ENCODE peak calls at places on chromosome 1, in four cellular contexts. G is CD8-positive, alpha-beta T cell; I is AG08395; C is H4. Z is an unnamed sample.

GRCh38 chr1:53959664-53960250 is 13.6 kb downstream of the LRRC42 start:
- DNase-seq in I (peak; percentile 47), C (peak; percentile 40), G (no peak), Z (peak; percentile 46)

GRCh38 chr1:58143972-58144752 is 402.4 kb downstream of the OMA1 start:
- DNase-seq in I (no peak), G (no peak), C (no peak), Z (no peak)

GRCh38 chr1:150472606-150473200 is 14.5 kb upstream of the TARS2 start:
- DNase-seq in C (no peak), G (no peak), I (no peak), Z (no peak)

GRCh38 chr1:118960026-118960561 is 28.0 kb downstream of the TBX15 start:
- DNase-seq in G (no peak), I (no peak), C (no peak), Z (no peak)

GRCh38 chr1:107687846-107688753 is 276.9 kb downstream of the VAV3 start:
- DNase-seq in G (no peak), C (peak; percentile 90), I (no peak), Z (no peak)

GRCh38 chr1:33055210-33055991 is 18.7 kb upstream of the AK2 start:
- DNase-seq in I (peak; percentile 74), G (no peak), C (peak; percentile 88), Z (peak; percentile 91)

GRCh38 chr1:3501856-3502665 is 47.6 kb downstream of the ARHGEF16 start:
- DNase-seq in C (peak; percentile 76), I (peak; percentile 33), G (no peak), Z (peak; percentile 93)

GRCh38 chr1:245770191-245770590 is 615.4 kb downstream of the KIF26B start:
- DNase-seq in C (no peak), G (no peak), I (no peak), Z (no peak)

GRCh38 chr1:221097479-221098281 is 218.4 kb downstream of the HLX start:
- DNase-seq in G (no peak), C (peak; percentile 99), I (peak; percentile 87), Z (no peak)

GRCh38 chr1:89724369-89725015 is 91.6 kb downstream of the LRRC8C start:
- DNase-seq in I (no peak), G (no peak), C (no peak), Z (no peak)

GRCh38 chr1:119899321-119899720 is 3.0 kb upstream of the ADAM30 start:
- DNase-seq in C (no peak), G (no peak), I (no peak), Z (no peak)

Z was measured in cardiac muscle cell.